ENCODE peak calls at places on chromosome 16, in eight cellular contexts. V is kidney tubule cell; X is colonic mucosa; R is kidney; I is HT1080; U is GDM1; S is stimulated activated CD4-positive, alpha-beta T cell treated with anti-CD3 and anti-CD28 coated beads, TNF-alpha, amount 100 ng/mL, for 4 hours; J is psoas muscle. L is an unnamed sample.
A peak's percentile ranks its signal among the peaks of the same experiment; 100 is the strongest.

GRCh38 chr16:89442588-89442987 is 47.8 kb downstream of the ANKRD11 start:
- DNase-seq in X (no peak), I (no peak), J (no peak), V (peak; percentile 73), U (no peak), S (no peak), R (peak; percentile 74), L (no peak)

GRCh38 chr16:72189865-72190371 is 18.0 kb upstream of the PMFBP1 start:
- DNase-seq in V (peak; percentile 67), J (no peak), S (no peak), X (no peak), I (peak; percentile 65), U (no peak), R (no peak), L (no peak)

GRCh38 chr16:78503501-78504110 is 404.2 kb downstream of the WWOX start:
- DNase-seq in J (no peak), I (no peak), X (peak; percentile 69), V (peak; percentile 59), S (no peak), U (no peak), R (no peak), L (peak; percentile 24)

GRCh38 chr16:20073203-20074088 is at the start of gene GPR139:
- DNase-seq in X (no peak), S (no peak), I (no peak), R (peak; percentile 39), V (no peak), J (no peak), U (no peak), L (no peak)

GRCh38 chr16:82660078-82660645 is 33.4 kb downstream of the CDH13 start:
- DNase-seq in X (no peak), I (no peak), V (peak; percentile 9), J (peak; percentile 89), R (peak; percentile 72), U (no peak), S (no peak), L (no peak)

GRCh38 chr16:48613061-48613957 is 3.3 kb upstream of the N4BP1 start:
- DNase-seq in I (no peak), S (no peak), V (peak; percentile 55), J (no peak), X (peak; percentile 58), R (no peak), U (no peak), L (peak; percentile 26)

GRCh38 chr16:49446805-49447204 is 73.2 kb downstream of the C16orf78 start:
- DNase-seq in J (no peak), V (no peak), U (no peak), I (no peak), R (no peak), S (no peak), X (no peak), L (no peak)

GRCh38 chr16:54654429-54654828 is 276.2 kb upstream of the IRX5 start:
- DNase-seq in I (no peak), X (no peak), U (no peak), S (no peak), V (no peak), R (no peak), J (no peak), L (no peak)

GRCh38 chr16:14475370-14476139 is 154.5 kb downstream of the PARN start:
- DNase-seq in V (no peak), R (no peak), X (no peak), J (no peak), I (peak; percentile 56), S (no peak), U (no peak), L (no peak)

GRCh38 chr16:50944431-50944830 is 202.5 kb downstream of the CYLD start:
- DNase-seq in S (no peak), X (no peak), V (no peak), R (no peak), J (no peak), U (no peak), I (no peak), L (no peak)

GRCh38 chr16:84663433-84664101 is 15.3 kb downstream of the KLHL36 start:
- DNase-seq in X (no peak), J (no peak), I (no peak), R (no peak), U (no peak), V (no peak), S (no peak), L (no peak)

GRCh38 chr16:74078877-74079586 is 217.6 kb upstream of the PSMD7 start:
- DNase-seq in J (no peak), S (no peak), V (no peak), R (no peak), U (no peak), I (no peak), X (no peak), L (no peak)

GRCh38 chr16:72168365-72168764 is 3.6 kb downstream of the PMFBP1 start:
- DNase-seq in J (no peak), I (no peak), U (no peak), S (no peak), V (no peak), R (no peak), X (no peak), L (no peak)

GRCh38 chr16:6019490-6019991 is 921.9 kb upstream of the EEF2KMT start:
- DNase-seq in X (no peak), U (no peak), S (no peak), R (peak; percentile 71), I (no peak), J (no peak), V (no peak), L (no peak)

GRCh38 chr16:86709902-86710601 is 131.7 kb downstream of the FOXL1 start:
- DNase-seq in V (no peak), X (no peak), J (peak; percentile 12), R (no peak), U (no peak), S (no peak), I (no peak), L (no peak)

GRCh38 chr16:56424791-56425438 is 430 bp downstream of the AMFR start:
- DNase-seq in I (no peak), J (peak; percentile 73), S (peak; percentile 28), R (peak; percentile 84), V (no peak), U (no peak), X (peak; percentile 37), L (peak; percentile 19)

GRCh38 chr16:66264311-66265105 is 102.0 kb upstream of the CDH5 start:
- DNase-seq in U (no peak), V (no peak), J (no peak), S (no peak), X (no peak), R (no peak), I (no peak), L (no peak)

GRCh38 chr16:56372938-56373337 is 52.4 kb downstream of the AMFR start:
- DNase-seq in R (no peak), V (no peak), I (no peak), X (no peak), U (no peak), S (no peak), J (no peak), L (no peak)

GRCh38 chr16:85172465-85173071 is 60.3 kb upstream of the CIBAR2 start:
- DNase-seq in U (no peak), J (peak; percentile 81), V (peak; percentile 45), X (peak; percentile 37), R (peak; percentile 74), I (peak; percentile 51), S (no peak), L (peak; percentile 52)

GRCh38 chr16:15779664-15780351 is 77.0 kb downstream of the MYH11 start:
- DNase-seq in S (no peak), I (no peak), R (peak; percentile 31), U (no peak), J (no peak), V (no peak), X (no peak), L (no peak)

GRCh38 chr16:85286970-85287814 is 174.9 kb upstream of the CIBAR2 start:
- DNase-seq in X (no peak), U (no peak), V (no peak), I (no peak), S (no peak), J (peak; percentile 90), R (peak; percentile 93), L (no peak)

GRCh38 chr16:24986512-24987303 is 28.5 kb downstream of the ARHGAP17 start:
- DNase-seq in S (no peak), X (no peak), I (peak; percentile 59), U (no peak), V (peak; percentile 24), J (no peak), R (no peak), L (peak; percentile 1)

GRCh38 chr16:77812856-77813523 is 24.6 kb downstream of the VAT1L start:
- DNase-seq in J (no peak), S (no peak), X (no peak), V (no peak), I (no peak), R (no peak), U (no peak), L (no peak)

GRCh38 chr16:73025111-73025505 is 22.8 kb downstream of the ZFHX3 start:
- DNase-seq in S (no peak), J (no peak), I (no peak), U (no peak), R (no peak), X (no peak), V (no peak), L (no peak)

GRCh38 chr16:30113031-30113710 is at the start of gene GDPD3:
- DNase-seq in I (peak; percentile 45), V (peak; percentile 54), J (no peak), S (no peak), X (peak; percentile 90), R (peak; percentile 85), U (no peak), L (no peak)

GRCh38 chr16:87369796-87370719 is 13.5 kb downstream of the FBXO31 start:
- DNase-seq in X (no peak), S (no peak), I (no peak), R (no peak), J (peak; percentile 80), V (no peak), U (no peak), L (no peak)

GRCh38 chr16:4261557-4262172 is 11.2 kb downstream of the TFAP4 start:
- DNase-seq in R (no peak), J (peak; percentile 66), U (peak; percentile 19), I (peak; percentile 31), V (peak; percentile 46), S (peak; percentile 18), X (peak; percentile 36), L (no peak)

GRCh38 chr16:56689171-56689570 is 6.9 kb downstream of the MT1X start:
- DNase-seq in X (no peak), S (no peak), J (no peak), V (peak; percentile 22), I (no peak), R (no peak), U (no peak), L (no peak)

GRCh38 chr16:87445486-87445885 is 47.3 kb downstream of the ZCCHC14 start:
- DNase-seq in V (no peak), I (no peak), J (peak; percentile 25), R (no peak), S (no peak), X (no peak), U (no peak), L (no peak)

L was measured in Kasumi-1.